ENCODE peak calls at places on chromosomes 16 and 17, in six cellular contexts. One of them, this sample, is unnamed.

GRCh38 chr17:57747221-57748017 is 2.3 kb upstream of the CCDC182 start:
- DNase-seq in GM23338: peak; percentile 84
- DNase-seq in K562: peak; percentile 53
- DNase-seq in Panc1: peak; percentile 52
- DNase-seq in CD4-positive, alpha-beta T cell: peak; percentile 19
- DNase-seq in AG04450: peak; percentile 33
- DNase-seq in this sample: peak; percentile 67

GRCh38 chr17:37744961-37745800 is at the start of gene HNF1B:
- DNase-seq in GM23338: peak; percentile 83
- DNase-seq in K562: no peak
- DNase-seq in Panc1: no peak
- DNase-seq in CD4-positive, alpha-beta T cell: no peak
- DNase-seq in AG04450: no peak
- DNase-seq in this sample: no peak

GRCh38 chr16:11183035-11183812 is 72.8 kb downstream of the SOCS1 start:
- DNase-seq in GM23338: peak; percentile 56
- DNase-seq in K562: no peak
- DNase-seq in Panc1: no peak
- DNase-seq in CD4-positive, alpha-beta T cell: no peak
- DNase-seq in AG04450: no peak
- DNase-seq in this sample: no peak

GRCh38 chr16:29230671-29231091 is 175.8 kb downstream of the NPIPB11 start:
- DNase-seq in GM23338: peak; percentile 57
- DNase-seq in K562: peak; percentile 8
- DNase-seq in Panc1: no peak
- DNase-seq in CD4-positive, alpha-beta T cell: no peak
- DNase-seq in AG04450: peak; percentile 16
- DNase-seq in this sample: peak; percentile 40

GRCh38 chr17:7853693-7854043 is 1.2 kb upstream of the TMEM88 start:
- DNase-seq in GM23338: peak; percentile 63
- DNase-seq in K562: no peak
- DNase-seq in Panc1: no peak
- DNase-seq in CD4-positive, alpha-beta T cell: no peak
- DNase-seq in AG04450: no peak
- DNase-seq in this sample: no peak

GRCh38 chr16:66604376-66605176 is at the start of gene CMTM3:
- DNase-seq in GM23338: peak; percentile 84
- DNase-seq in K562: peak; percentile 79
- DNase-seq in Panc1: no peak
- DNase-seq in CD4-positive, alpha-beta T cell: peak; percentile 58
- DNase-seq in AG04450: no peak
- DNase-seq in this sample: peak; percentile 83

GRCh38 chr17:81831957-81832607 is 1.0 kb downstream of the MCRIP1 start:
- DNase-seq in GM23338: no peak
- DNase-seq in K562: peak; percentile 54
- DNase-seq in Panc1: no peak
- DNase-seq in CD4-positive, alpha-beta T cell: peak; percentile 33
- DNase-seq in AG04450: no peak
- DNase-seq in this sample: no peak

GRCh38 chr17:44997733-44998520 is 29.8 kb upstream of the C1QL1 start:
- DNase-seq in GM23338: no peak
- DNase-seq in K562: no peak
- DNase-seq in Panc1: no peak
- DNase-seq in CD4-positive, alpha-beta T cell: no peak
- DNase-seq in AG04450: no peak
- DNase-seq in this sample: peak; percentile 87

GRCh38 chr17:73559532-73559931 is 84.7 kb downstream of the SDK2 start:
- DNase-seq in GM23338: peak; percentile 48
- DNase-seq in K562: no peak
- DNase-seq in Panc1: no peak
- DNase-seq in CD4-positive, alpha-beta T cell: no peak
- DNase-seq in AG04450: no peak
- DNase-seq in this sample: no peak

GRCh38 chr17:80264048-80264792 is 3.6 kb downstream of the RNF213 start:
- DNase-seq in GM23338: no peak
- DNase-seq in K562: no peak
- DNase-seq in Panc1: no peak
- DNase-seq in CD4-positive, alpha-beta T cell: peak; percentile 33
- DNase-seq in AG04450: no peak
- DNase-seq in this sample: no peak

GRCh38 chr16:48385272-48385953 is at the start of gene SIAH1:
- DNase-seq in GM23338: peak; percentile 89
- DNase-seq in K562: peak; percentile 91
- DNase-seq in Panc1: no peak
- DNase-seq in CD4-positive, alpha-beta T cell: peak; percentile 81
- DNase-seq in AG04450: no peak
- DNase-seq in this sample: peak; percentile 89

DNA sequence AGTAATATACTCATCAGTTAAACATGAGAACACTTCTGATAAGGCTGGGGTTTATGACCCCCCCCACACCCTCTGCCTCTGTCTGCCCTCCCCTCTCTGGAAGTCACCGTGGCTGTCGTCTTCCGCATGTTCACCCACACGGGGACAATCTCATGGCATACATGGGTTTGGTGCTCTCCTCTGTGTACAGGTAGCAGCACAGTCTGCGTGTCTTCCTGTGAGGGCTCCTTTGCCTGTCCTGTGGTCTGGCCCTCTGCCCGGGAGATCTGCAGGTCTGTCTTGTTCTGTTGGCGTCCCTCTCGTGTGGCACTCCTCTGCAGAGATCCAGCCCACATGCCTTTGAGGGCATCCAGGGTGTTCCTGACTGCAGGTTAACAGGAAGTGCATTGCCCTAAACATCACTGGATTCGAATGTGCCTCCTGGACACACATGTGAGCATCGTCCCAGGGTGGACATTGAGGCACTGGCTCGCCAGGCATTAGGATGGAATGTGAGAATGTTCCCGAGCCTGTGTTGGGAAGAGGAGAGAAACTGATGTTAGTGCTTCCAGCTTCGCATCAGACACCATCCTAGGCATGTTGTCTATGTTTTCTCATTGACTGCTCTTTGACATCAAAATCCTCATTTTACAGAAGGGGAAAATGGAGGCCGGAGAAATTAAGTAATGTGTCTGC is 54.5 kb downstream of the NKD1 start:
- DNase-seq in GM23338: no peak
- DNase-seq in K562: no peak
- DNase-seq in Panc1: no peak
- DNase-seq in CD4-positive, alpha-beta T cell: peak; percentile 37
- DNase-seq in AG04450: no peak
- DNase-seq in this sample: no peak
- H3K27ac ChIP-seq in GM23338: no peak overlapping the region
- H3K27ac ChIP-seq in K562: no peak overlapping the region
- H3K27ac ChIP-seq in Panc1: no peak overlapping the region
- H3K27ac ChIP-seq in CD4-positive, alpha-beta T cell: no peak overlapping the region
- H3K27ac ChIP-seq in AG04450: no peak overlapping the region
- H3K27ac ChIP-seq in this sample: no peak overlapping the region

DNA sequence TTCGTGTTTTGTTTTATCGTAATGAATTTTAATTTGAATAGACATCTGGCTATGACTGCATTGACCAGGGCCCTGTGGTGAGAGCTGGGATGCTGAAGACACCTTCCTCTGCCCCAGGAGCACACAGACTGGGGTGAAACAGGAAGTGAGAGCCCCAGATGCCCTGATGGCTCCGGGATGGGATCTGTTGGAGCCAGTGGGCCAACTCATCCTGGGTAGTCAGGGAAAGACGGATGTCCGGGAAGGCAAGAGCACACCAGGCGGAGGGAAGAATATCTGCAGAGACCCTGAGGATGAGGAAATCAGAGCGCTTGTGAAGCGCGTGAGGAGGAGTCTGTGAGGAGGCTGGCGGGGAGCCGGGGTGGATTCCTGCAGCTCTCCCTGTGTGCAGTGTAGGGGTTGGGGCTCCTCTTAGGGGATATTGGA is 71.5 kb upstream of the LGALS9 start:
- DNase-seq in GM23338: no peak
- DNase-seq in K562: no peak
- DNase-seq in Panc1: no peak
- DNase-seq in CD4-positive, alpha-beta T cell: no peak
- DNase-seq in AG04450: peak; percentile 57
- DNase-seq in this sample: no peak
- TF ChIP-seq CTCF in GM23338: no peak
- TF ChIP-seq CTCF in K562: no peak
- TF ChIP-seq CTCF in Panc1: no peak
- TF ChIP-seq CTCF in CD4-positive, alpha-beta T cell: no peak
- TF ChIP-seq CTCF in AG04450: peak; percentile 55
- TF ChIP-seq CTCF in this sample: peak; percentile 64

GRCh38 chr17:48294989-48295892 is 134.8 kb downstream of the SKAP1 start:
- DNase-seq in GM23338: no peak
- DNase-seq in K562: peak; percentile 41
- DNase-seq in Panc1: peak; percentile 18
- DNase-seq in CD4-positive, alpha-beta T cell: no peak
- DNase-seq in AG04450: no peak
- DNase-seq in this sample: no peak
- H3K27ac ChIP-seq in GM23338: no peak overlapping the region
- H3K27ac ChIP-seq in K562: peak overlapping the region; percentile 41
- H3K27ac ChIP-seq in Panc1: no peak overlapping the region
- H3K27ac ChIP-seq in CD4-positive, alpha-beta T cell: peak overlapping the region; percentile 45
- H3K27ac ChIP-seq in AG04450: no peak overlapping the region
- H3K27ac ChIP-seq in this sample: no peak overlapping the region

DNA sequence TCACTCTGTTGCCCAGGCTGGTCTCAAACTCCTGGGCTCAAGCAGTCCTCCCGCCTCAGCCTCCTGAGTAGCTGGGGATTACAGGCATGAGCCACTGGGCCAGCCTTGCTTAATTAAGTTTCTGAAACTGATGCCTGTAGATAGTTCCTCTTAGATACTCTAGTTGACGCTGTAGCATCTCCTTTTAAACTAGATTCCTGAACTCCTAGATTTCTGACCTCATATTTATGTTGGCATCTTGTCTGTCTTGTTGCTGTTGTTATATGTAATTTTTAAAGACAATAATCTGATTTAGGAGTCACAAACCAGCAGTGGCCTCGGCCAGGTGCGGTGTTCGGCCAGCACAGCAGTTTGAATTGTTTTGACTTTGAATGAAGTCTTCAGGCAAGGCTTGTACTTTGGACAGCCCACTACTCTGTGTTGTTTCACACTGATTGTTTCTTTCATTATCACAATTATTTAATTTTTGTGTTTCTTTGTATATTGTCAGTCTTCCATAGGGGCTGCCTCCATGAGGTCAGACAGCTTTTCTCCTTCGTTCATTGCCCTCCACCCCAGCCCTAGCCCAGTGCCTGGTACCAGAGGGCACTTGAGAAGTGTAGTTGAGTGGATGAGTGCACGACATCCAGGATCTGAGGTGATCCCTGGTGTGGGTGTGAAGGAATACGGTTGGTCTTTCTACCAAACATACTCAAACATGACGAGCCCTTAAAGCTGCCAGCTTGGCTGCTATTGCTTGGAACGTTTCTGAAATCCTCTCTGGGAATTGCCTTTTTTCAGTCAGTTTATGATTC is 37.7 kb downstream of the DHRS7B start:
- DNase-seq in GM23338: no peak
- DNase-seq in K562: no peak
- DNase-seq in Panc1: no peak
- DNase-seq in CD4-positive, alpha-beta T cell: no peak
- DNase-seq in AG04450: no peak
- DNase-seq in this sample: no peak
- TF ChIP-seq CTCF in GM23338: peak; percentile 11
- TF ChIP-seq CTCF in K562: peak; percentile 9
- TF ChIP-seq CTCF in Panc1: no peak
- TF ChIP-seq CTCF in CD4-positive, alpha-beta T cell: no peak
- TF ChIP-seq CTCF in AG04450: no peak
- TF ChIP-seq CTCF in this sample: no peak

DNA sequence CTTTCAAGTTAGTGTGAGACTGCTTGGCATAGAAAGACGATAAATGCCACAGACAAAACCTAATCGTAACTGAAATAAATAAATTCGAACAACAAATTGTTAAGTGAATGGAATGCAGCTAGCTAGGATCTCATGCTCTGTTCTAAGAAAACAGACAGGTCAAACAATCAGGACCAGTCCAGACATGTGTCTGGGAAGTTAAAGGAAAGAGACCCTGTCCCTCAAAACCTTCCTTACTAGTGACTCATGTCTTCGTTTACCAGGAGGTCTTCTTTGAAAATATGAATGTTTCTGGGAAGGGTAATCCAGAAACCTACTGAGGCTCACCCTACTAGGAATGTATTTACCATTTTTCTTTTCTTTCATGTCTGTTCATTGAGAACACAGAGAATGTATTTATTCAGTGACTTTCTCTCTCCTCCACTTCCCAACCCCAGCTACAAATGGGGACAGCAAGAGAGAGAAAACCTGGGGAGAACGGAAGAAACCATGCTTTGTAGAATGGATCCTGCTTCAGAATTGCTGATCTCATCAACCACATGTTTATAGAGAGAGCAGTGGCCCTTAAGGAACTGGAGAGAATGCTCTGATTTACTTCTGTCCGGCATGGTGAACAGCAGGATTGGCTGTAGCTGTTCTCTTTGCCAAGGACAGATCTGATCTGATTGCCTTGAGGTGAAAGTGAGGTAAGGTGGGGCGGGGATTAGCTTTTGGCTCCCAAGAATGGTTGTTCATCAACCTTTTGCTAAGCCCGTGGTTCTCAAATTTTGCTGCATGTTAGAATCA is 39.4 kb upstream of the DHX8 start:
- DNase-seq in GM23338: no peak
- DNase-seq in K562: no peak
- DNase-seq in Panc1: no peak
- DNase-seq in CD4-positive, alpha-beta T cell: no peak
- DNase-seq in AG04450: no peak
- DNase-seq in this sample: no peak
- H3K27ac ChIP-seq in GM23338: no peak overlapping the region
- H3K27ac ChIP-seq in K562: no peak overlapping the region
- H3K27ac ChIP-seq in Panc1: no peak overlapping the region
- H3K27ac ChIP-seq in CD4-positive, alpha-beta T cell: no peak overlapping the region
- H3K27ac ChIP-seq in AG04450: no peak overlapping the region
- H3K27ac ChIP-seq in this sample: no peak overlapping the region

DNA sequence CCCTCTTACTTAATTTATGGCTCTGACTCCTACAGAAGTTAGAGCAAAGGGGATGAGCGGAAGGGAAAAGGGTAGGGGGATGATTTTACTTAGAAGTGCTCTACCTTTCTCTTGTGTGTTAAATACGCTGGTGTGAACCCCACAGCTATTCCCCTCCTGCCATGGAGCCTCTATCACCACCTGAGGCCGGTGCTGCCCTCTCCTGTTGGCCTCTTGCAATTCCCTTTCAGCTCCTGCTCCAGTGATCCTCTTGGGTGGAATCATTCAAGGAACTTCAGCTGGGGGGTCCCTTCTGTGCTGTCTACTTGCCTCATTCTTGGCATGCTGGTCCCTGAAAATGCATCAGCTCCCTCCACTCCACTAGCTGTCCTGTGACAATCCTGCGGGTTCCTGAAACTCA is 41.8 kb upstream of the CDH8 start:
- DNase-seq in GM23338: peak; percentile 81
- DNase-seq in K562: no peak
- DNase-seq in Panc1: no peak
- DNase-seq in CD4-positive, alpha-beta T cell: no peak
- DNase-seq in AG04450: no peak
- DNase-seq in this sample: peak; percentile 41
- TF ChIP-seq CTCF in GM23338: peak; percentile 89
- TF ChIP-seq CTCF in K562: no peak
- TF ChIP-seq CTCF in Panc1: peak; percentile 24
- TF ChIP-seq CTCF in CD4-positive, alpha-beta T cell: no peak
- TF ChIP-seq CTCF in AG04450: no peak
- TF ChIP-seq CTCF in this sample: no peak

This sample was measured in cardiac muscle cell.